ENCODE peak calls at places on chromosome 22, in ten cellular contexts. One of them, this sample, is unnamed.

GRCh38 chr22:47062126-47062525 is 299.7 kb downstream of the TBC1D22A start:
- DNase-seq in fibroblast of mammary gland: no peak
- DNase-seq in sigmoid colon: no peak
- DNase-seq in lower leg skin: no peak
- DNase-seq in cardiac fibroblast: no peak
- DNase-seq in fibroblast of pulmonary artery: no peak
- DNase-seq in AG04449: no peak
- DNase-seq in cardiac muscle cell: no peak
- DNase-seq in prostate gland: no peak
- DNase-seq in uterus: no peak
- DNase-seq in this sample: no peak

GRCh38 chr22:47797546-47797945 is 1035.1 kb downstream of the TBC1D22A start:
- DNase-seq in AG04449: no peak
- DNase-seq in fibroblast of pulmonary artery: no peak
- DNase-seq in prostate gland: no peak
- DNase-seq in sigmoid colon: no peak
- DNase-seq in fibroblast of mammary gland: no peak
- DNase-seq in lower leg skin: no peak
- DNase-seq in uterus: no peak
- DNase-seq in cardiac fibroblast: no peak
- DNase-seq in cardiac muscle cell: no peak
- DNase-seq in this sample: no peak

GRCh38 chr22:39077513-39077840 is 402 bp downstream of the APOBEC3G start:
- DNase-seq in cardiac fibroblast: no peak
- DNase-seq in uterus: no peak
- DNase-seq in sigmoid colon: no peak
- DNase-seq in cardiac muscle cell: peak; percentile 9
- DNase-seq in fibroblast of mammary gland: no peak
- DNase-seq in fibroblast of pulmonary artery: no peak
- DNase-seq in prostate gland: no peak
- DNase-seq in lower leg skin: no peak
- DNase-seq in AG04449: no peak
- DNase-seq in this sample: no peak

GRCh38 chr22:28557184-28557583 is 122.5 kb downstream of the TTC28 start:
- DNase-seq in prostate gland: no peak
- DNase-seq in AG04449: no peak
- DNase-seq in lower leg skin: no peak
- DNase-seq in fibroblast of pulmonary artery: no peak
- DNase-seq in sigmoid colon: no peak
- DNase-seq in cardiac muscle cell: no peak
- DNase-seq in cardiac fibroblast: no peak
- DNase-seq in uterus: no peak
- DNase-seq in fibroblast of mammary gland: no peak
- DNase-seq in this sample: no peak

GRCh38 chr22:45578524-45579147 is 76.0 kb downstream of the FBLN1 start:
- DNase-seq in cardiac fibroblast: no peak
- DNase-seq in prostate gland: no peak
- DNase-seq in uterus: no peak
- DNase-seq in lower leg skin: no peak
- DNase-seq in sigmoid colon: no peak
- DNase-seq in fibroblast of mammary gland: no peak
- DNase-seq in fibroblast of pulmonary artery: no peak
- DNase-seq in cardiac muscle cell: no peak
- DNase-seq in AG04449: no peak
- DNase-seq in this sample: no peak

GRCh38 chr22:49258107-49259010 is 569.3 kb downstream of the BRD1 start:
- DNase-seq in cardiac muscle cell: no peak
- DNase-seq in AG04449: no peak
- DNase-seq in lower leg skin: no peak
- DNase-seq in fibroblast of mammary gland: no peak
- DNase-seq in prostate gland: no peak
- DNase-seq in uterus: no peak
- DNase-seq in sigmoid colon: no peak
- DNase-seq in cardiac fibroblast: no peak
- DNase-seq in fibroblast of pulmonary artery: no peak
- DNase-seq in this sample: no peak

GRCh38 chr22:33361581-33361980 is 303.4 kb upstream of the SYN3 start:
- DNase-seq in AG04449: no peak
- DNase-seq in lower leg skin: no peak
- DNase-seq in sigmoid colon: no peak
- DNase-seq in cardiac muscle cell: no peak
- DNase-seq in cardiac fibroblast: peak; percentile 34
- DNase-seq in fibroblast of mammary gland: peak; percentile 5
- DNase-seq in fibroblast of pulmonary artery: peak; percentile 10
- DNase-seq in uterus: no peak
- DNase-seq in prostate gland: no peak
- DNase-seq in this sample: no peak

GRCh38 chr22:21703684-21704316 is 31.8 kb downstream of the YPEL1 start:
- DNase-seq in prostate gland: no peak
- DNase-seq in cardiac muscle cell: no peak
- DNase-seq in fibroblast of pulmonary artery: no peak
- DNase-seq in uterus: no peak
- DNase-seq in lower leg skin: no peak
- DNase-seq in AG04449: no peak
- DNase-seq in sigmoid colon: no peak
- DNase-seq in fibroblast of mammary gland: no peak
- DNase-seq in cardiac fibroblast: no peak
- DNase-seq in this sample: no peak

GRCh38 chr22:49297871-49298721 is 529.6 kb downstream of the BRD1 start:
- DNase-seq in sigmoid colon: no peak
- DNase-seq in cardiac muscle cell: no peak
- DNase-seq in uterus: no peak
- DNase-seq in cardiac fibroblast: no peak
- DNase-seq in AG04449: no peak
- DNase-seq in lower leg skin: no peak
- DNase-seq in prostate gland: no peak
- DNase-seq in fibroblast of pulmonary artery: no peak
- DNase-seq in fibroblast of mammary gland: no peak
- DNase-seq in this sample: no peak

GRCh38 chr22:27299181-27300085 is 502.1 kb downstream of the MN1 start:
- DNase-seq in lower leg skin: no peak
- DNase-seq in AG04449: no peak
- DNase-seq in fibroblast of mammary gland: no peak
- DNase-seq in prostate gland: no peak
- DNase-seq in cardiac fibroblast: no peak
- DNase-seq in uterus: no peak
- DNase-seq in sigmoid colon: no peak
- DNase-seq in cardiac muscle cell: peak; percentile 40
- DNase-seq in fibroblast of pulmonary artery: no peak
- DNase-seq in this sample: peak; percentile 39
- H3K4me3 ChIP-seq in lower leg skin: no peak overlapping the region
- H3K4me3 ChIP-seq in AG04449: peak overlapping the region; percentile 25
- H3K4me3 ChIP-seq in fibroblast of mammary gland: no peak overlapping the region
- H3K4me3 ChIP-seq in prostate gland: no peak overlapping the region
- H3K4me3 ChIP-seq in cardiac fibroblast: no peak overlapping the region
- H3K4me3 ChIP-seq in uterus: peak overlapping the region; percentile 15
- H3K4me3 ChIP-seq in sigmoid colon: no peak overlapping the region
- H3K4me3 ChIP-seq in cardiac muscle cell: no peak overlapping the region
- H3K4me3 ChIP-seq in fibroblast of pulmonary artery: no peak overlapping the region
- H3K4me3 ChIP-seq in this sample: peak overlapping the region; percentile 13

GRCh38 chr22:30947163-30947820 is 21.3 kb downstream of the MORC2 start:
- DNase-seq in sigmoid colon: no peak
- DNase-seq in AG04449: no peak
- DNase-seq in lower leg skin: peak; percentile 49
- DNase-seq in prostate gland: peak; percentile 65
- DNase-seq in cardiac fibroblast: no peak
- DNase-seq in uterus: peak; percentile 35
- DNase-seq in cardiac muscle cell: no peak
- DNase-seq in fibroblast of mammary gland: no peak
- DNase-seq in fibroblast of pulmonary artery: no peak
- DNase-seq in this sample: no peak

GRCh38 chr22:30948930-30949342 is 19.6 kb downstream of the MORC2 start:
- DNase-seq in cardiac muscle cell: no peak
- DNase-seq in lower leg skin: no peak
- DNase-seq in sigmoid colon: no peak
- DNase-seq in cardiac fibroblast: peak; percentile 40
- DNase-seq in fibroblast of mammary gland: peak; percentile 34
- DNase-seq in prostate gland: no peak
- DNase-seq in AG04449: peak; percentile 28
- DNase-seq in fibroblast of pulmonary artery: no peak
- DNase-seq in uterus: no peak
- DNase-seq in this sample: no peak

GRCh38 chr22:30947821-30948454 is 20.6 kb downstream of the MORC2 start:
- DNase-seq in sigmoid colon: no peak
- DNase-seq in lower leg skin: no peak
- DNase-seq in fibroblast of pulmonary artery: peak; percentile 81
- DNase-seq in AG04449: peak; percentile 16
- DNase-seq in cardiac muscle cell: peak; percentile 78
- DNase-seq in uterus: no peak
- DNase-seq in prostate gland: no peak
- DNase-seq in fibroblast of mammary gland: peak; percentile 67
- DNase-seq in cardiac fibroblast: peak; percentile 73
- DNase-seq in this sample: peak; percentile 54

GRCh38 chr22:30946354-30946753 is 22.2 kb downstream of the MORC2 start:
- DNase-seq in fibroblast of mammary gland: no peak
- DNase-seq in uterus: no peak
- DNase-seq in AG04449: no peak
- DNase-seq in fibroblast of pulmonary artery: no peak
- DNase-seq in cardiac fibroblast: no peak
- DNase-seq in sigmoid colon: no peak
- DNase-seq in prostate gland: no peak
- DNase-seq in lower leg skin: no peak
- DNase-seq in cardiac muscle cell: no peak
- DNase-seq in this sample: no peak

GRCh38 chr22:30949934-30950660 is 18.5 kb downstream of the MORC2 start:
- DNase-seq in prostate gland: no peak
- DNase-seq in cardiac fibroblast: no peak
- DNase-seq in sigmoid colon: no peak
- DNase-seq in AG04449: no peak
- DNase-seq in cardiac muscle cell: no peak
- DNase-seq in fibroblast of pulmonary artery: no peak
- DNase-seq in fibroblast of mammary gland: no peak
- DNase-seq in uterus: no peak
- DNase-seq in lower leg skin: no peak
- DNase-seq in this sample: no peak
- TF ChIP-seq CTCF in prostate gland: no peak
- TF ChIP-seq CTCF in cardiac fibroblast: no peak
- TF ChIP-seq CTCF in sigmoid colon: no peak
- TF ChIP-seq CTCF in AG04449: no peak
- TF ChIP-seq CTCF in cardiac muscle cell: no peak
- TF ChIP-seq CTCF in fibroblast of pulmonary artery: no peak
- TF ChIP-seq CTCF in fibroblast of mammary gland: no peak
- TF ChIP-seq CTCF in uterus: no peak
- TF ChIP-seq CTCF in lower leg skin: no peak
- TF ChIP-seq CTCF in this sample: peak; percentile 12

GRCh38 chr22:27110985-27111451 is 453.6 kb downstream of the MIAT start:
- DNase-seq in cardiac fibroblast: peak; percentile 33
- DNase-seq in AG04449: no peak
- DNase-seq in fibroblast of pulmonary artery: peak; percentile 53
- DNase-seq in uterus: no peak
- DNase-seq in prostate gland: no peak
- DNase-seq in lower leg skin: no peak
- DNase-seq in sigmoid colon: no peak
- DNase-seq in fibroblast of mammary gland: no peak
- DNase-seq in cardiac muscle cell: peak; percentile 76
- DNase-seq in this sample: no peak

GRCh38 chr22:27113211-27114030 is 456.0 kb downstream of the MIAT start:
- DNase-seq in AG04449: peak; percentile 88
- DNase-seq in fibroblast of mammary gland: peak; percentile 89
- DNase-seq in uterus: peak; percentile 67
- DNase-seq in lower leg skin: peak; percentile 92
- DNase-seq in cardiac muscle cell: peak; percentile 95
- DNase-seq in prostate gland: peak; percentile 34
- DNase-seq in fibroblast of pulmonary artery: peak; percentile 96
- DNase-seq in sigmoid colon: peak; percentile 91
- DNase-seq in cardiac fibroblast: peak; percentile 94
- DNase-seq in this sample: peak; percentile 92

GRCh38 chr22:27111796-27112195 is 454.4 kb downstream of the MIAT start:
- DNase-seq in cardiac muscle cell: no peak
- DNase-seq in prostate gland: no peak
- DNase-seq in AG04449: no peak
- DNase-seq in cardiac fibroblast: no peak
- DNase-seq in sigmoid colon: no peak
- DNase-seq in fibroblast of pulmonary artery: no peak
- DNase-seq in lower leg skin: no peak
- DNase-seq in fibroblast of mammary gland: no peak
- DNase-seq in uterus: no peak
- DNase-seq in this sample: no peak

GRCh38 chr22:27114186-27114585 is 456.8 kb downstream of the MIAT start:
- DNase-seq in sigmoid colon: no peak
- DNase-seq in AG04449: no peak
- DNase-seq in prostate gland: no peak
- DNase-seq in fibroblast of mammary gland: no peak
- DNase-seq in fibroblast of pulmonary artery: no peak
- DNase-seq in uterus: no peak
- DNase-seq in lower leg skin: no peak
- DNase-seq in cardiac muscle cell: no peak
- DNase-seq in cardiac fibroblast: no peak
- DNase-seq in this sample: no peak

DNA sequence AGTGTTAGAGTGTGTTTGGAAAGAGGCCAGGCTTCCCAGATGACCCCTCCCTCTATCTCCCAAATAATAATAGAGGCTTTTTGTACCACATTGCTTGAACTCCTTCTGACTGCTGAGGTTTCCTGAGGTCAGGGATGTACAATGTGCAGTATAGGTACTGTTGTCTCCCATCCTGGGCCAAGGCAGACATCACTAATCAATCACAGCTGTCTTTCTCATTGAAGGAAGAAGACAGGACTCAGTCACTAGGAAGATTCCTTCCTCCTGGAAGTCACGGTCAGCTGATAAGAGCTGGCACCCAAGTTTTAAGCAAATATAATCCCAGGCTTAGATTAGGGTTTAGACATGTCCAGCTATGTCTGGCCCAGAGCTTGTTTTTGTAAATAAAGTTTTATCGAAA is 454.9 kb downstream of the MIAT start:
- DNase-seq in uterus: no peak
- DNase-seq in fibroblast of pulmonary artery: no peak
- DNase-seq in AG04449: no peak
- DNase-seq in cardiac fibroblast: no peak
- DNase-seq in prostate gland: no peak
- DNase-seq in lower leg skin: no peak
- DNase-seq in sigmoid colon: no peak
- DNase-seq in fibroblast of mammary gland: no peak
- DNase-seq in cardiac muscle cell: no peak
- DNase-seq in this sample: no peak
- H3K4me3 ChIP-seq in uterus: no peak overlapping the region
- H3K4me3 ChIP-seq in fibroblast of pulmonary artery: no peak overlapping the region
- H3K4me3 ChIP-seq in AG04449: no peak overlapping the region
- H3K4me3 ChIP-seq in cardiac fibroblast: no peak overlapping the region
- H3K4me3 ChIP-seq in prostate gland: no peak overlapping the region
- H3K4me3 ChIP-seq in lower leg skin: no peak overlapping the region
- H3K4me3 ChIP-seq in sigmoid colon: no peak overlapping the region
- H3K4me3 ChIP-seq in fibroblast of mammary gland: no peak overlapping the region
- H3K4me3 ChIP-seq in cardiac muscle cell: no peak overlapping the region
- H3K4me3 ChIP-seq in this sample: no peak overlapping the region

DNA sequence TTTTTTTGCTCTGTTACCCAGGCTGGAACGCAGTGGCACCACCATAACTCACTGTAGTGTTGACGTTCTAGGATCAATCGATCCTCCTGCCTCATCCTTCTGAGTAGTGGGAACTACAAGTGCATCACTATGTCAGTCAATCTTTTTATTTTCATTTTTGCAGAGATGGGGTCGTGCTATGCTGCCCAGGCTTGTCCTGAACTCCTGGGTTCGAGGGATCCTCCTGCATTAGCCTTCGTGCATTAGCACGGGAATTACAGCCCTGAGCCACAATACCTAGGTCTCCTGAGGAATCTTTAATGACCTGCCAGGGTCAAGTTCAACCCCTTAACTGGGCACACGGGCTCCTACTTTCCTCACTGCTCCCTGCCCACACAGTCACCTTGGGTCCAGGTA is 4.4 kb downstream of the APOL3 start:
- DNase-seq in fibroblast of mammary gland: no peak
- DNase-seq in cardiac muscle cell: no peak
- DNase-seq in uterus: no peak
- DNase-seq in sigmoid colon: no peak
- DNase-seq in cardiac fibroblast: no peak
- DNase-seq in fibroblast of pulmonary artery: no peak
- DNase-seq in prostate gland: no peak
- DNase-seq in lower leg skin: no peak
- DNase-seq in AG04449: no peak
- DNase-seq in this sample: no peak
- TF ChIP-seq CTCF in fibroblast of mammary gland: no peak
- TF ChIP-seq CTCF in cardiac muscle cell: no peak
- TF ChIP-seq CTCF in uterus: no peak
- TF ChIP-seq CTCF in sigmoid colon: no peak
- TF ChIP-seq CTCF in cardiac fibroblast: no peak
- TF ChIP-seq CTCF in fibroblast of pulmonary artery: no peak
- TF ChIP-seq CTCF in prostate gland: no peak
- TF ChIP-seq CTCF in lower leg skin: no peak
- TF ChIP-seq CTCF in AG04449: no peak
- TF ChIP-seq CTCF in this sample: no peak